ENCODE peak calls at places on chromosome 6, in four cellular contexts. E, Y, L and Q are unnamed samples.

GRCh38 chr6:29967379-29968010 is 25.2 kb downstream of the HLA-A start:
- DNase-seq in E (no peak), Y (no peak), L (peak), Q (no peak)

GRCh38 chr6:74731921-74732320 is 473.9 kb downstream of the COL12A1 start:
- DNase-seq in E (no peak), Y (no peak), L (no peak), Q (no peak)

GRCh38 chr6:151136141-151136755 is 103.5 kb upstream of the AKAP12 start:
- DNase-seq in E (no peak), Y (no peak), L (no peak), Q (no peak)

GRCh38 chr6:41878246-41878645 is 16.9 kb downstream of the USP49 start:
- DNase-seq in E (no peak), Y (no peak), L (no peak), Q (no peak)

GRCh38 chr6:43779864-43780260 is 9.9 kb downstream of the VEGFA start:
- DNase-seq in E (no peak), Y (no peak), L (peak), Q (peak)

GRCh38 chr6:144661101-144661806 is 376.1 kb downstream of the UTRN start:
- DNase-seq in E (no peak), Y (no peak), L (no peak), Q (no peak)

GRCh38 chr6:42095066-42095465 is 44.7 kb downstream of the TAF8 start:
- DNase-seq in E (no peak), Y (no peak), L (no peak), Q (no peak)

GRCh38 chr6:125363010-125363359 is 61.2 kb upstream of the HDDC2 start:
- DNase-seq in E (no peak), Y (peak), L (no peak), Q (peak)

GRCh38 chr6:123715243-123715863 is 78.6 kb upstream of the TRDN start:
- DNase-seq in E (no peak), Y (no peak), L (no peak), Q (peak)

GRCh38 chr6:73282876-73283275 is 19.9 kb upstream of the KHDC1 start:
- DNase-seq in E (no peak), Y (no peak), L (no peak), Q (no peak)

GRCh38 chr6:73290435-73290834 is 27.4 kb upstream of the KHDC1 start:
- DNase-seq in E (no peak), Y (no peak), L (no peak), Q (no peak)

GRCh38 chr6:73285674-73286283 is 22.8 kb upstream of the KHDC1 start:
- DNase-seq in E (no peak), Y (no peak), L (peak), Q (peak)

DNA sequence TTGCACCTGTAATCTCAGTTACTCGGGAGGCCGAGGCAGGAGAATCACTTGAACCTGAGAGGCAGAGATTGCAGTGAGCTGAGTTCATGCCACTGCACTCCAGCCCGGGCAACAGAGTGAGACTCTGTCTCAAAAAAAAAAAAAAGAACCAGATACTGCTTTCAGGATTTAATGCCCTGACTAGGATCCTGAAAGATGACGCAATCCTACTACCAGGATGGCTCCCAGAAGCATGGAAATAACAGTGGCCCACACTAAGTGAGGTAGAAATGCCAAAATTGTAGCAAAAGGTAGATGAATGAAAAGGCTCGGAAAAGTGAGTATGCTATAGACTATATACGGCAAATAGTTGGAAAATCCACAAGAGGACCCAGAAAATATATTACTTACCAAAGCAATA is 23.8 kb upstream of the KHDC1 start:
- DNase-seq in E (no peak), Y (no peak), L (no peak), Q (no peak)
- TF ChIP-seq TEAD4 in E (no peak), Y (no peak), L (no peak), Q (no peak)

GRCh38 chr6:138517635-138518034 is 18.3 kb upstream of the NHSL1 start:
- DNase-seq in E (peak), Y (peak), L (peak), Q (peak)
- TF ChIP-seq TEAD4 in E (no peak), Y (no peak), L (no peak), Q (no peak)

DNA sequence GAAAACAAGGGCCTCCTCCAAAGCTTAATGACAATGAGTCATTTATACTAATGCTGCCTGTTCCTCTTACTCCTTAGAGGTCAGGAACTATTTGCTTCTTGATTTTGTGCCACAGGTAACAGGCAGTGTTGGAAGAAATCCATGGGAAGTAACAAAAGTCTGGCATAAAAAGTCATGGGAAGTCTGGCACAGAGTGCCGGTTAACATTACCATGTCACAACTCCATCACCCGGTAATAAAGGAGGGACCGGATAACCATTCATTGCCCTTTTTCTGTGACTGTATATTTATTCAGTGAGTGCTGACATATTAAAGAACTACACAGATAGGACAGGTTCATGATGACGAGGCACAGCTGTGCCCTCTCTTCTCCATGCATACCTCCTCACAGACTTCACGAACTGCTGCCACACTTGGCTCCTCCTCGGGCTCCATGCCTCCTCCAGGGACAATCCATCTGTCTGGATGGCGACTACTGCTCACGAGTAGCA is 50.9 kb downstream of the NUDT3 start:
- DNase-seq in E (no peak), Y (no peak), L (no peak), Q (no peak)
- TF ChIP-seq TEAD4 in E (no peak), Y (no peak), L (no peak), Q (no peak)

GRCh38 chr6:19301980-19302379 is 535.2 kb upstream of the ID4 start:
- DNase-seq in E (no peak), Y (no peak), L (no peak), Q (no peak)
- TF ChIP-seq TEAD4 in E (no peak), Y (no peak), L (no peak), Q (no peak)

DNA sequence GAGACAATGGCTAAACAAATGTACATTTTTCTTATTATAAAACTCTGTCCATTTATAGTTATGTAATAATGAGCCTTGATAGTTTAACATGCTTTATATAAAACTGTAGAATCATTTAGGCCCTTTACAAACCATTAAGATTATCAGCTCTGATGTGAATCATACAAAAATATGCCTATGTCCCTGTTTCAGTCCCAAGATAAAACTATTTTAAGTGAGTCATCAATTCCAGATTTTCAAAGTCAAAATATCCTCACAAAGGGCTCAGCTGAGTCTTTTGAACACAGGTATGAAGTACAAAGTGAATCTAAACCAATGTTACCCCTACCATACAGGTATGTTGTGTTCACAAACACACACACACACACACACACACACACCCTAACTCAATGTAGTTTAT is 88.0 kb downstream of the PTPRK start:
- DNase-seq in E (no peak), Y (no peak), L (no peak), Q (no peak)
- TF ChIP-seq TEAD4 in E (no peak), Y (no peak), L (no peak), Q (peak)

DNA sequence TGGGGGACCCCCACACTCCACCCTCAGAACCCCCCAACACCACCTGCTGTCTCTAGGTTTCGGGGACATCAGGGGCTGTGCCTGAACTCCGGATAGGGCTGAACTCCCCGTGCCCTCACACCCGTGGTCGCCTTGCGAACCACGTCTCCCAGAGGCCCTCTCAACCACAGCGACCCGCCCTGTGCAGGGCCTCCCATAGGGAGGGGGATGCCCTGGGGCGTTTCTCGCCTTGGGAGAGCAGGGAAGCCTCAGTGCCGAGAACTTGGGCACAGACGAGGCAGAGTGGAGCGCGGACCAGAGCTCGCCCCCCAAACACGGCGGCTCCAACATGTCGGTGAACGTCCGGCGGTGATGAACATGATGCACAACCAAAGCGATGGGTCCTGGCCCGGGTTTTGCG is 6.7 kb downstream of the FRMD1 start:
- DNase-seq in E (no peak), Y (no peak), L (no peak), Q (no peak)
- TF ChIP-seq TEAD4 in E (no peak), Y (no peak), L (no peak), Q (no peak)

GRCh38 chr6:33878541-33878940 is 74.7 kb upstream of the MLN start:
- DNase-seq in E (no peak), Y (no peak), L (no peak), Q (no peak)
- TF ChIP-seq TEAD4 in E (no peak), Y (no peak), L (no peak), Q (no peak)